ENCODE peak calls at places on chromosomes 16 and 17, in six cellular contexts. X is breast epithelium, T is gastrocnemius medialis, O is ovary, M is endothelial cell of umbilical vein, D is thyroid gland. Y is an unnamed sample. For H3K4me1, the result is how much of the 10 kb centered on the place peaks cover.

GRCh38 chr16:23069844-23070243 is 79.4 kb downstream of the USP31 start:
- DNase-seq in X (no peak), T (no peak), O (no peak), M (no peak), D (no peak), Y (peak)

GRCh38 chr17:51608251-51608933 is 348.0 kb downstream of the UTP18 start:
- DNase-seq in X (no peak), T (no peak), O (no peak), M (no peak), D (no peak), Y (no peak)

GRCh38 chr16:14196011-14196410 is 124.9 kb downstream of the MRTFB start:
- DNase-seq in X (no peak), T (no peak), O (no peak), M (peak), D (no peak), Y (no peak)

GRCh38 chr16:66228791-66229190 is 137.7 kb upstream of the CDH5 start:
- DNase-seq in X (no peak), T (no peak), O (peak), M (no peak), D (no peak), Y (no peak)

GRCh38 chr17:13036776-13037175 is 18.9 kb upstream of the ELAC2 start:
- DNase-seq in X (no peak), T (no peak), O (no peak), M (no peak), D (no peak), Y (no peak)

GRCh38 chr16:72974142-72974769 is 73.7 kb downstream of the ZFHX3 start:
- DNase-seq in X (no peak), T (no peak), O (no peak), M (peak), D (peak), Y (no peak)

GRCh38 chr16:57986196-57986595 is 14.3 kb downstream of the ZNF319 start:
- DNase-seq in X (no peak), T (no peak), O (no peak), M (no peak), D (no peak), Y (no peak)

GRCh38 chr16:85029413-85029794 is 1.8 kb downstream of the KIAA0513 start:
- DNase-seq in X (no peak), T (no peak), O (no peak), M (no peak), D (no peak), Y (no peak)

GRCh38 chr16:23678430-23679273 is at the start of gene PLK1:
- DNase-seq in X (peak), T (peak), O (peak), M (peak), D (peak), Y (no peak)

GRCh38 chr16:74700206-74701040 is at the start of gene MLKL:
- DNase-seq in X (no peak), T (peak), O (no peak), M (peak), D (peak), Y (no peak)

GRCh38 chr17:49576121-49576905 is 642 bp downstream of the NXPH3 start:
- DNase-seq in X (no peak), T (no peak), O (peak), M (peak), D (peak), Y (no peak)

GRCh38 chr16:74667215-74667765 is 613 bp upstream of the RFWD3 start:
- DNase-seq in X (peak), T (no peak), O (peak), M (peak), D (peak), Y (no peak)

GRCh38 chr16:84144301-84144858 is 597 bp downstream of the HSDL1 start:
- DNase-seq in X (no peak), T (no peak), O (peak), M (peak), D (peak), Y (no peak)

GRCh38 chr16:80932725-80933124 is 74.0 kb downstream of the CMC2 start:
- DNase-seq in X (peak), T (peak), O (peak), M (peak), D (peak), Y (no peak)

GRCh38 chr16:56862776-56863175 is 2.2 kb upstream of the SLC12A3 start:
- DNase-seq in X (no peak), T (no peak), O (no peak), M (no peak), D (no peak), Y (no peak)

GRCh38 chr16:1929105-1929504 is 10.9 kb upstream of the HS3ST6 start:
- DNase-seq in X (no peak), T (no peak), O (no peak), M (no peak), D (no peak), Y (no peak)

GRCh38 chr16:71929048-71929447 is 33.7 kb downstream of the IST1 start:
- DNase-seq in X (no peak), T (no peak), O (no peak), M (peak), D (no peak), Y (no peak)

GRCh38 chr16:74830646-74831045 is 56.0 kb upstream of the FA2H start:
- DNase-seq in X (no peak), T (no peak), O (no peak), M (no peak), D (no peak), Y (no peak)

GRCh38 chr17:42669705-42670198 is 7.0 kb downstream of the PLEKHH3 start:
- DNase-seq in X (no peak), T (no peak), O (peak), M (no peak), D (no peak), Y (no peak)
- TF ChIP-seq CTCF in X (no peak), T (no peak), O (no peak), M (no peak), D (no peak), Y (no peak)

DNA sequence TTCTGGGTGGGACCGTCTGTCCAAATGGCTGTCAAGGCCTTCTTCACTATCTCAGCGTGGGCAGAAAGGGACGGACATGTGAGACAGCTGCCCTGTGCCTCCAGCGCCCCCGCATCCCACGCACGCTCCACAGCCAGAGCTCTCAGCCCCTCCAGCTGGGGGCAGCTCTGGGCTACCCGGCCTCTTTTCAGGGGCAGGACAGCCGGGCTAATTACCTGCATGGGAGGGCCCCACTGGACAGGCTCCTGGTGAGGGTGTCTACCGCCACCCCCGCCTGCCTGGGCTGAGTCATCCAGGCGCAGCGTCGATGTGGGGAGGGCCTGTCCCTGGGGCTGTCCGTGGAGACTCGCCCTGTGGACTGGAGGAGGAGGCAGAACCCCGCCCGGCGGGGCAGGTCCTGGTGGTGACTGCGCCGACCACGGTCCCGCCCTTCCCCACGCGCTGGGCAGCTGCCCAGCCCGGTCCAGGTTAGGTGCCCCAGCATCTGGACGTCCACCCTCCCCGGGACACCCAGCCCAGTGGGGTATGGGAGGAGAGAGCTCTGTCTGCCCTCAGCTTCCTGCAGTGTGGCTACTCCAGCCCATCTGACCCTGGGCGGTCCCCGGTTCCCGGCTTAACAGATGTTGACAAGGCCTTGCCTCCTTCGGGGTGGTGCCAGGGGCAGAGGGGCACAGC is 5.9 kb upstream of the METRNL start:
- DNase-seq in X (no peak), T (no peak), O (peak), M (no peak), D (no peak), Y (no peak)
- TF ChIP-seq POLR2A in X (no peak), T (no peak), O (no peak), M (no peak), D (no peak), Y (no peak)

GRCh38 chr17:29157310-29157709 is 22.9 kb downstream of the MYO18A start:
- DNase-seq in X (no peak), T (no peak), O (no peak), M (no peak), D (no peak), Y (no peak)
- H3K4me1 ChIP-seq in X (under half), T (under half), O (under half), M (under half), D (half or more), Y (half or more)

DNA sequence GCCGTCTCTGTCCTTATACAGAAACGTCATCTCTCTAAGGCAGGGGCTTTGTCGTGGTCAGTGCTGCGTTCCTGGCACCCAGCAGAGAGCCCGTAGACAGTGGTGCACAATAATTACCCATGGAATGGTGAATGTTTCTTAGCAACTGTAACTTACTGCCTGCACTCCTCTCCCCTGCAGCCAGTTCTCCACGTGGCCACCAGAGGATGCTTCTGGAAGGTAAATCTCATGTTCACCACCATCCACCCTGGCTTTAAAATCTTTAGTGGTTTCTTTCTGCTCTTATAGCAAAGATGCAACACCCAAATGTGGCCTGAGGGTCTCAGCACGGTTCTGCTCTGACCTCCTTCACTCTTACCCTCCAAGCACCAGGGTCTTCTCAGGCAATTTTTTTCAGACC is 150.8 kb downstream of the GRIN2A start:
- DNase-seq in X (no peak), T (no peak), O (no peak), M (no peak), D (no peak), Y (no peak)
- TF ChIP-seq CTCF in X (no peak), T (no peak), O (no peak), M (no peak), D (no peak), Y (peak)

GRCh38 chr17:32124985-32125847 is 17.1 kb upstream of the RHOT1 start:
- DNase-seq in X (no peak), T (no peak), O (no peak), M (no peak), D (no peak), Y (no peak)
- TF ChIP-seq POLR2A in X (no peak), T (no peak), O (no peak), M (no peak), D (no peak), Y (no peak)

GRCh38 chr17:46182961-46183360 is 10.3 kb downstream of the KANSL1 start:
- DNase-seq in X (no peak), T (no peak), O (no peak), M (no peak), D (no peak), Y (no peak)
- H3K4me1 ChIP-seq in X (under half), T (half or more), O (under half), M (under half), D (half or more), Y (half or more)

DNA sequence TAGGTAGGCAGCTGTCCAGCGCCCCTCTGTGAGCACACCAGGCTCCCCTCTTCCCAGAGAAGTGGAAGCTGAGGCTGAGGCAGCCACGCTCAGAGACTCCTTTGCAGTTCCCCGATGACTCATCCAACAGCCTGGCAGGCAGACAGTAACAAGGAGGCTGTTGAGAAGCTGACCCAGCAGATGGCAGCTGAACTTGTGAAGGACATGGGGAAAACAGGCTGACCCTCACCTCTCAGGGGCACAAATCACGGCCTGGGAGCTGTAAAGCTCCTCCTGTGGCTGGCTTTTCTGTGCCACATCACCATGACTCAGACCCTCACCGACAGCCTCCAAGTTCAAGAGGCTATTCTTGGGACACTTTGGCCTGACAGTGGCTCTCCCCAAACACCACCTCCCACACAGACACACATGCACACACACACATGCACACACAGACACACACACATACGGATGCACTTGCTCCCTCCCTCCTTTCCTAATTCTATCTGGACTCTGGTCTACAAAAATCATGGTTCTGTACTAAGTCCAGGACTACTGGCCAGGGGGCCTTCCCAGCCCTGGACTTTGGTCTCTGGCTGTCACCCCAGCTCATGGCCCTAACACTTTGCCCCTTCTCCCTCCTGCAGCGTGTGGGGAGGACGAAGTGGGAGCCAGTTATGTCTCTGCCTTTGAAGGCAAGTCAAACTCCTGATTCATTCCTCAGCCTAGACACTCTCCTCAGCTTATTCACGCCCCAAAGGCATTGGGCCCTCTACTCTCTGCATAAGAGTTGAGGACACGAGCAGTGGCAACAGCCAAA is 23.2 kb downstream of the MAP3K14 start:
- DNase-seq in X (peak), T (peak), O (peak), M (peak), D (peak), Y (peak)
- TF ChIP-seq CTCF in X (no peak), T (no peak), O (no peak), M (peak), D (no peak), Y (no peak)

DNA sequence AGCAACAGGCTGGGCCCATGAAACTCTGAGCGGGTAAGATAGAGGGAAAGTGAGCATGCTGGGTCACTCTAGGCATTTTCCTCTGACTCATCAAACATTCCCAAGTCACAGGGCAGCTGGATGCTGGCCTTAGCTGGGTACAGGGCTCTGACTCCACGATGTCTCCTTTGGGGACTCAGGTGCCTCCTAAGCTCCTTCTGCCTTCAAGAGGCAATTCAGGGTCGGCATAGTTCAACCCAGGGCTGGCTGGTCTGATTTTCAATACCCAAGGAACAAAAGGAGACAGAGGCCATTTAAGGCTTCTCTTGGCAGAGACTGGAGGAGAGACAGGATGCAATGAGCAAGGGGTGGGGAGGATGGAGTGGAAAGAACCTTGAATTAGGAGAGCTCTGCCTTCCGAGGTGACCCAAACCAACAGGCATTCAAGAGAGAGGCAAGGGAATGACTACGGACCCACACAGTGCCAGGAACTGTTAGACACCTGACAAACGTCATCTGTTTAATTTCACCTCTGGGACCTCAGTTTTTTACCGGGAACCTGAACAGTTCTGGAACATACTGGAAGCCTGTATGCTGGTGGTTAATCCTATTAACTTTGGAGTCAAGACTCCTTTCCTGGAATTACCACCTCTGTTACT is 905 bp downstream of the WBP2 start:
- DNase-seq in X (peak), T (peak), O (no peak), M (peak), D (peak), Y (no peak)
- TF ChIP-seq POLR2A in X (no peak), T (peak), O (no peak), M (no peak), D (no peak), Y (no peak)

GRCh38 chr17:61317779-61318178 is 81.9 kb upstream of the TBX2 start:
- DNase-seq in X (no peak), T (no peak), O (no peak), M (no peak), D (no peak), Y (no peak)
- H3K4me1 ChIP-seq in X (under half), T (under half), O (under half), M (under half), D (under half), Y (under half)

GRCh38 chr16:12290868-12291267 is 314.3 kb downstream of the SNX29 start:
- DNase-seq in X (no peak), T (no peak), O (no peak), M (no peak), D (no peak), Y (no peak)

GRCh38 chr16:12290165-12290564 is 313.6 kb downstream of the SNX29 start:
- DNase-seq in X (no peak), T (no peak), O (no peak), M (no peak), D (no peak), Y (no peak)

GRCh38 chr16:12287796-12288536 is 311.4 kb downstream of the SNX29 start:
- DNase-seq in X (no peak), T (no peak), O (no peak), M (no peak), D (no peak), Y (no peak)

GRCh38 chr16:12288537-12289174 is 312.1 kb downstream of the SNX29 start:
- DNase-seq in X (no peak), T (no peak), O (no peak), M (no peak), D (no peak), Y (no peak)

GRCh38 chr16:12289175-12290063 is 312.9 kb downstream of the SNX29 start:
- DNase-seq in X (no peak), T (no peak), O (no peak), M (peak), D (no peak), Y (no peak)
- TF ChIP-seq CTCF in X (no peak), T (no peak), O (no peak), M (no peak), D (no peak), Y (no peak)

Y was measured in esophagus muscularis mucosa.